ENCODE peak calls at places on chromosomes 2 and 18, in five cellular contexts. B, P, R, Y and S are unnamed samples.

GRCh38 chr2:207283356-207283755 is 117.6 kb upstream of the KLF7 start:
- DNase-seq in B (no peak), P (no peak), Y (peak), R (no peak), S (peak)

GRCh38 chr2:125644257-125644656 is 1011.7 kb upstream of the GYPC start:
- DNase-seq in B (no peak), P (no peak), Y (no peak), R (no peak), S (no peak)

GRCh38 chr2:46270384-46270783 is 26.8 kb upstream of the EPAS1 start:
- DNase-seq in Y (peak), B (peak), R (no peak), P (no peak), S (peak)

GRCh38 chr2:29273704-29274611 is 158.7 kb downstream of the CLIP4 start:
- DNase-seq in P (no peak), R (no peak), B (no peak), Y (no peak), S (peak)

GRCh38 chr2:219440388-219441256 is 6.0 kb downstream of the SPEG start:
- DNase-seq in P (no peak), B (peak), R (no peak), Y (peak), S (no peak)

GRCh38 chr2:38509322-38509946 is 93.3 kb downstream of the HNRNPLL start:
- DNase-seq in B (peak), P (no peak), R (no peak), Y (peak), S (no peak)

GRCh38 chr18:8847900-8848299 is 142.5 kb downstream of the MTCL1 start:
- DNase-seq in R (no peak), B (no peak), P (no peak), Y (no peak), S (no peak)

GRCh38 chr2:163736433-163737168 is 793 bp upstream of the FIGN start:
- DNase-seq in B (no peak), P (peak), Y (peak), R (peak), S (peak)

DNA sequence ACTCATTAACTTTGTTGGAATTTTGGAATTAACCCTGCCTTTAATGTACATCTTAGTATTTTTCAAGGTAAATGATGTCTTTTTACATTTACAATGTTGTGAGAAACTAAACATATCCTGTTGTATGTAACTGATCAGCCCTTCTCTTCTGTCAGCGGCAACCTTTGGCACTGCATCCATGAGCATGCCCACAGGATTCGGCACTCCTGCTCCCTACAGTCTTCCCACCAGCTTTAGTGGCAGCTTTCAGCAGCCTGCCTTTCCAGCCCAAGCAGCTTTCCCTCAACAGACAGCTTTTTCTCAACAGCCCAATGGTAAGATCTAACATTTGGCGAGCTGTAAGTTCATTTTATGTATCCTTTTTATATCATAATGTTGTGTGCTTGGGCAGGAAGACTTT is 46.9 kb upstream of the SCYGR2 start:
- DNase-seq in Y (no peak), P (no peak), B (no peak), R (no peak), S (no peak)
- H2BK120ac ChIP-seq in Y (no peak), P (no peak), B (no peak), R (no peak), S (no peak)

GRCh38 chr2:215691346-215691745 is 255.5 kb upstream of the FN1 start:
- DNase-seq in B (no peak), R (no peak), Y (no peak), P (no peak), S (no peak)

GRCh38 chr2:215693999-215694356 is 258.1 kb upstream of the FN1 start:
- DNase-seq in B (no peak), P (no peak), R (no peak), Y (no peak), S (no peak)

GRCh38 chr2:215695876-215696275 is 260.0 kb upstream of the FN1 start:
- DNase-seq in R (no peak), B (peak), P (no peak), Y (peak), S (no peak)

GRCh38 chr2:215693269-215693998 is 257.6 kb upstream of the FN1 start:
- DNase-seq in P (no peak), B (peak), R (no peak), Y (peak), S (peak)

GRCh38 chr2:215692387-215693079 is 256.7 kb upstream of the FN1 start:
- DNase-seq in R (no peak), Y (peak), P (no peak), B (peak), S (no peak)
- H2BK120ac ChIP-seq in R (no peak), Y (no peak), P (no peak), B (peak), S (no peak)

DNA sequence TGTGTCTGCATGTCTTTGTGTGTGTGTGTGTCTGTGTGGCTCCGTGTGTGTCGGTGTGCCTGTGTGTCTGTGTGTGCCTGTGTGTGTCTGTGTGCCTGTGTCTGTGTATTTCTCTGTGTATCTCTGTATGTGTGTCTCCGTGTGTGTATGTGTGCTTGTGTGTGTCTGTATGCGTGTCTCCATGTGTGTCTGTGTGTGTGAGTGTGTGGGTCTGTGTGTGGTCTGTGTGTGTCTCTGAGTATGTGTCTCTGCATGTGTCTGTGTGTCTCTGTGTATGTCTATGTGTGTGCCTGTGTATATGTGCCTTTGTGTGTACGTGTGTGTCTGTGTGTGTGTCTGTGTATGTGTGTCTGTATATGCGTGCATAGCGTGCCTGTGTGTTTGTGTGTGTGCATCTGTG is 45.2 kb downstream of the MYCN start:
- DNase-seq in R (no peak), B (no peak), Y (no peak), P (no peak), S (no peak)
- H2BK120ac ChIP-seq in R (no peak), B (no peak), Y (no peak), P (no peak), S (no peak)

DNA sequence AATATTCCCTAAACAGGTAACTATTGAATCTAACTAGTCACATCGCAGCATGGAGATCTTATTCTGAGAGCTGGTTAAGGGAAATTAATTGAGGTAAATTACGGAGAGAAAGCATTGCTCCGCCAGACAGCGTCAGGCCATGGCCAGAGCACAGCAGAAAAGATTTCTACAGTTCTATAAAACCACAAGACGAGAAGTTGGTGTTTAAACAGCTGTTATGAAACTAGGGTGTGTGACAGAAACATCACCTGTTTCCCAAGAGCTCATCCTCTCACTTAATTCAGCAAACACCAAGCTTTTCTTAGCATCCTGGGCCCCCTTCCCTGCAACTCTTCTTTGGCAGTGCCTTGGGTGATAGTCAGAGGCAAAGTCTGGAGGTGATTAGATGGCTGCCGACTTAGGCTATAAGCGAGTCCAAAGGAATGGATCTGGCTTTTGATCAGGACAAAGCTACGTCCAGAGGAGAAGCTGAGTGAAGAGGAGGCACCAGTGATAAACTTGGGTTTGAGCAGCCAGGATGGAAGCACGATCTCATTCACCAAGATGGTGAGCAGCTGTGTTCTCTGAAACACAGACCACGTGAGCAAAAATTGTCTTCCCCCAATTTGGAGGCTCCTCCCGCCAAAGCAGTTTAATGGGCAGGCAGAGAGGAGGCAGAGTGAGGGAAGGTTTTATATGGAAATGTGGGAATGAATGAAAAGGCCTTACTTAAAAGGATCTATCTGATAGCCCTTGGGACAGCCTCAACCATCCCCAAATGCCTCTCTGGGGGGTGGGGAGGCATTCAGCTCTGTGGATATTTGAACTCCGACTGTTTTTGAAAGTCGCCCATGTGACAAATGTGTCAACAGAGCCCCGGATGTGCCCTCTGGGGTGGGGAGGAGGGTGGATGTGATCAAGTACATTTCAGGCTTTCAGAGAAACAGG is 57.8 kb downstream of the PKDCC start:
- DNase-seq in P (no peak), R (no peak), B (no peak), Y (no peak), S (no peak)
- H2BK120ac ChIP-seq in P (no peak), R (no peak), B (peak), Y (peak), S (no peak)